ENCODE peak calls at places on chromosomes 12 and 14, in six cellular contexts. U is stomach, C is body of pancreas, S is left lung, V is pancreas, M is lower lobe of right lung. P is an unnamed sample.

GRCh38 chr14:64693766-64694165 is 10.5 kb upstream of the PLEKHG3 start:
- DNase-seq in U (no peak), V (no peak), S (no peak), C (peak; percentile 20), M (no peak), P (no peak)

GRCh38 chr14:20934148-20934762 is 21.0 kb upstream of the RNASE2 start:
- DNase-seq in C (no peak), M (peak; percentile 71), V (peak; percentile 58), S (peak; percentile 88), U (peak; percentile 36), P (peak; percentile 42)

GRCh38 chr14:36768638-36769337 is 107.1 kb downstream of the PAX9 start:
- DNase-seq in U (no peak), S (no peak), C (no peak), M (no peak), V (no peak), P (no peak)

GRCh38 chr12:92784795-92785562 is 82.2 kb downstream of the PLEKHG7 start:
- DNase-seq in M (no peak), U (no peak), S (no peak), V (no peak), C (peak; percentile 25), P (peak; percentile 79)

GRCh38 chr14:88802596-88802995 is 9.8 kb upstream of the EML5 start:
- DNase-seq in C (no peak), M (no peak), U (no peak), V (no peak), S (no peak), P (no peak)

GRCh38 chr12:11672361-11672760 is 22.9 kb downstream of the ETV6 start:
- DNase-seq in C (no peak), U (no peak), M (no peak), S (no peak), V (no peak), P (no peak)

GRCh38 chr12:56348776-56349175 is 10.1 kb downstream of the IL23A start:
- DNase-seq in U (no peak), S (no peak), M (no peak), C (no peak), V (no peak), P (no peak)

GRCh38 chr12:4140607-4141301 is 132.8 kb upstream of the CCND2 start:
- DNase-seq in C (no peak), M (no peak), U (no peak), V (no peak), S (no peak), P (no peak)

GRCh38 chr12:14843425-14843887 is at the start of gene ART4:
- DNase-seq in C (no peak), U (no peak), S (no peak), V (peak; percentile 44), M (peak; percentile 46), P (no peak)

GRCh38 chr14:78153069-78153351 is 17.2 kb upstream of the NRXN3 start:
- DNase-seq in V (no peak), M (no peak), C (no peak), U (no peak), S (no peak), P (peak; percentile 9)

GRCh38 chr12:31574803-31575573 is 15.9 kb downstream of the DENND5B start:
- DNase-seq in C (no peak), V (no peak), M (no peak), S (no peak), U (no peak), P (peak; percentile 40)

GRCh38 chr12:110269622-110270124 is 11.4 kb upstream of the ATP2A2 start:
- DNase-seq in S (no peak), C (no peak), M (no peak), V (no peak), U (no peak), P (peak; percentile 86)

GRCh38 chr14:71733210-71733883 is 198.9 kb upstream of the RGS6 start:
- DNase-seq in S (no peak), U (no peak), V (no peak), M (no peak), C (no peak), P (peak; percentile 85)

GRCh38 chr12:11650279-11650696 is 814 bp downstream of the ETV6 start:
- DNase-seq in C (peak; percentile 41), V (no peak), S (no peak), M (no peak), U (no peak), P (no peak)

GRCh38 chr12:81084848-81085350 is 7.0 kb downstream of the ACSS3 start:
- DNase-seq in U (no peak), C (no peak), S (no peak), M (no peak), V (no peak), P (no peak)

GRCh38 chr14:72598328-72598727 is 295.6 kb downstream of the DPF3 start:
- DNase-seq in M (no peak), U (no peak), V (no peak), S (no peak), C (no peak), P (no peak)

GRCh38 chr14:106210650-106211049 is 684.3 kb downstream of the TMEM121 start:
- DNase-seq in C (no peak), V (no peak), U (no peak), S (no peak), M (no peak), P (no peak)

GRCh38 chr12:49161092-49161795 is 27.6 kb downstream of the TUBA1A start:
- DNase-seq in C (no peak), V (no peak), M (no peak), U (no peak), S (no peak), P (no peak)

GRCh38 chr14:95046711-95047681 is 110.3 kb downstream of the DICER1 start:
- DNase-seq in C (no peak), M (no peak), U (peak; percentile 24), S (no peak), V (no peak), P (no peak)

GRCh38 chr12:131345521-131346436 is 365.1 kb upstream of the SFSWAP start:
- DNase-seq in V (no peak), M (no peak), S (peak; percentile 65), U (no peak), C (no peak), P (no peak)

GRCh38 chr12:49588761-49589516 is 16.5 kb downstream of the FAM186B start:
- DNase-seq in M (no peak), C (no peak), U (no peak), V (no peak), S (no peak), P (no peak)

GRCh38 chr14:103003850-103004249 is 53.5 kb downstream of the CDC42BPB start:
- DNase-seq in M (no peak), C (no peak), S (no peak), U (no peak), V (no peak), P (no peak)
- H3K36me3 ChIP-seq in M (peaks cover 87% of the 10 kb centered on the region), C (peaks cover 12% of the 10 kb centered on the region), S (peaks cover 64% of the 10 kb centered on the region), U (peaks cover 38% of the 10 kb centered on the region), V (peaks cover 7% of the 10 kb centered on the region), P (peaks cover 12% of the 10 kb centered on the region)

GRCh38 chr12:121782616-121782966 is 10.9 kb downstream of the RHOF start:
- DNase-seq in V (no peak), M (no peak), U (no peak), S (no peak), C (no peak), P (no peak)
- H3K4me1 ChIP-seq in V (no peaks in the 10 kb centered on the region), M (peaks cover 47% of the 10 kb centered on the region), U (peaks cover 12% of the 10 kb centered on the region), S (peaks cover 44% of the 10 kb centered on the region), C (peaks cover 10% of the 10 kb centered on the region), P (peaks cover 30% of the 10 kb centered on the region)

GRCh38 chr12:27645671-27646070 is 50.6 kb upstream of the REP15 start:
- DNase-seq in M (no peak), U (no peak), S (no peak), V (no peak), C (no peak), P (no peak)
- H3K36me3 ChIP-seq in M (peaks cover 37% of the 10 kb centered on the region), U (no peaks in the 10 kb centered on the region), S (peaks cover 3% of the 10 kb centered on the region), V (no peaks in the 10 kb centered on the region), C (no peaks in the 10 kb centered on the region), P (peaks cover 27% of the 10 kb centered on the region)

GRCh38 chr12:29730481-29730880 is 53.3 kb downstream of the TMTC1 start:
- DNase-seq in M (no peak), S (no peak), V (no peak), C (no peak), U (no peak), P (no peak)
- H3K4me1 ChIP-seq in M (peaks cover 12% of the 10 kb centered on the region), S (no peaks in the 10 kb centered on the region), V (no peaks in the 10 kb centered on the region), C (no peaks in the 10 kb centered on the region), U (peaks cover 12% of the 10 kb centered on the region), P (peaks cover 22% of the 10 kb centered on the region)

DNA sequence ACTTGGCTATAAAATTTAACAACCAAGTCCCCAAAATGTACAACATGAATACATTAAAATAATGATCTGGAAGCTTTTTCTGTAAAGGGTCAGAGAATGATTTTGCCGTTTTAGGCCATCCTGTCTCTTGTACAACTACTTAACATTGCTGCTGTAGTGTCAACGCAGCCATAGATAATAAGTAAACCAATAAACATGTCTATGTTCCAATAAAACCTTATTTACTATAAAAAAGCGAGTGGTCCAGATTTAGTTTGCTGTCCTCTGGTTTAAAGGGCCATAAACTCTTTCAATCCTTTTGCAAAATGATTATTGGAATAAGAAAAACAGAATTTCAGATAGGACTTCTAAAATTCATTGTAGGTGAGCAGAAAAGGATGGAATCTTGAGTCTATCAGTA is 29.2 kb downstream of the SBNO1 start:
- DNase-seq in U (no peak), V (no peak), C (no peak), S (no peak), M (no peak), P (no peak)
- H3K36me3 ChIP-seq in U (peaks cover 23% of the 10 kb centered on the region), V (peaks cover 6% of the 10 kb centered on the region), C (peaks cover 20% of the 10 kb centered on the region), S (peaks cover 95% of the 10 kb centered on the region), M (peaks cover 95% of the 10 kb centered on the region), P (peaks cover 32% of the 10 kb centered on the region)

P was measured in GM23248.